ENCODE peak calls at places on chromosomes 3 and 15, in five cellular contexts. C is right cardiac atrium, K is mesenchymal stem cell, V is left lung, H is left ventricle myocardium inferior. P is an unnamed sample. For H3K4me1, the result is how much of the 10 kb centered on the place peaks cover.

GRCh38 chr3:143897558-143898305 is 49.5 kb upstream of the SLC9A9 start:
- DNase-seq in C (no peak), K (peak), V (no peak), H (no peak), P (no peak)

GRCh38 chr3:76410762-76411281 is 625.5 kb upstream of the ZNF717 start:
- DNase-seq in C (no peak), K (no peak), V (no peak), H (no peak), P (no peak)

GRCh38 chr15:66986951-66987350 is 78.5 kb upstream of the SMAD3 start:
- DNase-seq in C (no peak), K (no peak), V (no peak), H (no peak), P (no peak)

GRCh38 chr3:148790370-148790769 is 37.2 kb upstream of the CPB1 start:
- DNase-seq in C (no peak), K (no peak), V (no peak), H (no peak), P (no peak)

GRCh38 chr3:99972380-99973104 is 141.8 kb downstream of the FILIP1L start:
- DNase-seq in C (no peak), K (no peak), V (no peak), H (no peak), P (no peak)

GRCh38 chr15:72285927-72286516 is 13.7 kb upstream of the PARP6 start:
- DNase-seq in C (peak), K (peak), V (peak), H (peak), P (peak)

GRCh38 chr3:110314512-110315114 is 757.0 kb upstream of the NECTIN3 start:
- DNase-seq in C (no peak), K (peak), V (no peak), H (no peak), P (peak)

GRCh38 chr15:78640840-78641733 is at the start of gene CHRNB4:
- DNase-seq in C (no peak), K (peak), V (peak), H (no peak), P (no peak)

GRCh38 chr3:87727783-87728182 is 331.0 kb downstream of the CGGBP1 start:
- DNase-seq in C (no peak), K (no peak), V (no peak), H (no peak), P (no peak)

GRCh38 chr15:31752363-31752762 is 278.0 kb upstream of the CHRNA7 start:
- DNase-seq in C (no peak), K (no peak), V (no peak), H (no peak), P (no peak)

GRCh38 chr15:64743691-64744090 is 31.7 kb downstream of the RBPMS2 start:
- DNase-seq in C (no peak), K (no peak), V (peak), H (no peak), P (no peak)

GRCh38 chr15:64748251-64748650 is 27.1 kb downstream of the RBPMS2 start:
- DNase-seq in C (peak), K (no peak), V (peak), H (no peak), P (no peak)

GRCh38 chr15:64747578-64747977 is 27.8 kb downstream of the RBPMS2 start:
- DNase-seq in C (peak), K (no peak), V (peak), H (no peak), P (no peak)

GRCh38 chr15:64746921-64747320 is 28.5 kb downstream of the RBPMS2 start:
- DNase-seq in C (peak), K (no peak), V (peak), H (no peak), P (no peak)

DNA sequence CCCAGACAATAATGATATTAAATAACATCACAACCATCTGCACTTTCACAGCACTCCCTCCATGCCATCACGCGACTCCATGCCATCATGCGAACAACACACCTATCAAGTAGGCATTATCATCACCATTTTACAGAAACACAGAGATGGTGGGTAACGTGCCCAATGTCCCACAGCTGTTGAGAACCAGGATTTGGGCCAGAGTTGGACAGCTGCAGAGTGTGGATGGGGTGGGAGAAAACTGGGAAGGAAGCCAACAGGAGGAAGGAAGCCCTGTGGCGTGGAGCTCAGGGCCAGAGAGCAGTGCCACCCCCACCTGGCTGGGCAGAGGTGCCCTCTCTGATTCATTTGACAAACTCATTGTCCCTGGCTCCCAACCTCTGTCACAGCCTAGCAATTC is 29.0 kb downstream of the RBPMS2 start:
- DNase-seq in C (no peak), K (no peak), V (peak), H (no peak), P (no peak)
- H3K4me1 ChIP-seq in C (under half), K (under half), V (under half), H (half or more), P (under half)

GRCh38 chr3:66470285-66470684 is 30.5 kb downstream of the LRIG1 start:
- DNase-seq in C (no peak), K (no peak), V (no peak), H (no peak), P (no peak)
- H3K4me1 ChIP-seq in C (under half), K (under half), V (half or more), H (half or more), P (under half)

GRCh38 chr3:13550257-13550693 is 1.4 kb downstream of the FBLN2 start:
- DNase-seq in C (peak), K (no peak), V (no peak), H (no peak), P (no peak)
- H3K4me1 ChIP-seq in C (under half), K (under half), V (under half), H (half or more), P (under half)

GRCh38 chr15:57158589-57158988 is 217.7 kb upstream of the CGNL1 start:
- DNase-seq in C (no peak), K (no peak), V (no peak), H (no peak), P (peak)

GRCh38 chr15:57158997-57159668 is 217.2 kb upstream of the CGNL1 start:
- DNase-seq in C (no peak), K (no peak), V (no peak), H (no peak), P (no peak)

GRCh38 chr15:57159767-57160166 is 216.5 kb upstream of the CGNL1 start:
- DNase-seq in C (no peak), K (no peak), V (no peak), H (no peak), P (no peak)

GRCh38 chr15:57153140-57153539 is 223.2 kb upstream of the CGNL1 start:
- DNase-seq in C (no peak), K (peak), V (no peak), H (no peak), P (peak)

GRCh38 chr15:57156210-57156887 is 220.0 kb upstream of the CGNL1 start:
- DNase-seq in C (peak), K (no peak), V (no peak), H (no peak), P (peak)
- H3K4me1 ChIP-seq in C (under half), K (under half), V (under half), H (half or more), P (half or more)

GRCh38 chr3:194275231-194275671 is 75.9 kb downstream of the CPN2 start:
- DNase-seq in C (no peak), K (peak), V (no peak), H (no peak), P (no peak)

GRCh38 chr3:194272861-194273266 is 78.3 kb downstream of the CPN2 start:
- DNase-seq in C (no peak), K (no peak), V (no peak), H (no peak), P (peak)

GRCh38 chr3:194273396-194274310 is 77.5 kb downstream of the CPN2 start:
- DNase-seq in C (no peak), K (no peak), V (no peak), H (no peak), P (no peak)

GRCh38 chr3:194275721-194276120 is 75.4 kb downstream of the CPN2 start:
- DNase-seq in C (no peak), K (peak), V (no peak), H (no peak), P (no peak)

GRCh38 chr3:194274424-194275085 is 76.6 kb downstream of the CPN2 start:
- DNase-seq in C (no peak), K (peak), V (no peak), H (no peak), P (no peak)
- H3K4me1 ChIP-seq in C (under half), K (under half), V (under half), H (half or more), P (under half)

GRCh38 chr3:71389191-71389590 is 194.3 kb downstream of the FOXP1 start:
- DNase-seq in C (no peak), K (no peak), V (no peak), H (no peak), P (no peak)
- H3K4me1 ChIP-seq in C (under half), K (under half), V (half or more), H (under half), P (under half)

DNA sequence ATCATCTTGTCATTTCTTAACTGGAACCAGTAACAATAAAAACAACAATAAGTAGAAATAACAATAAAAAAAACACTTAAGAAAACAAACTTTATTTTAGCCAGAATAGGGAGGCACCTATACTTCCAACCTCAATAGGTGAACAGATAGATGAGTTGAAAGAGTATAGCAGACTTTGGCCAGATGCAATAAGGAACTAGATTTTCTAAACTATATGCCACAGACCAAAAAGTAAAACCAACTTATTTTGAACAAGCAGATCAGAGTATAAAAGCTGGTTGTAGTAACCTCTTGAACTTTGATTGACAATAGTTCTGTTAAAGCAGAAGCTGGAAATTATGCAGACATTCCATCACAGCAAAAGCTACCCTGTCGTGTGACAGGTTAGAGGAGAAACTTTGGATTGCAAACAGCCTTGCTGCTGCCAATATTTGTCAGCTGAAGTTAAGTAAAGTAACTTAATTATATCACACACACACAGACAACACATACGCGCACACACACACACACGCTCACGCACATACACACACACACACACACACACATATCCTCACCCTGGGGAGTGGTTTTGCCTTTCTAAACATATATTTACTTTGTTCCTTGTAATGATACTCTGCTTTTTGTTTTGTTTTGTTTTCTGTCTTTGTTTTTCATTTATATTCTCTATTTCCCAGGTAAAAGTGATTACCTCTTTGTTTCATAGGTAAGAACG is 903.6 kb downstream of the VGLL3 start:
- DNase-seq in C (no peak), K (no peak), V (no peak), H (no peak), P (no peak)
- H3K4me1 ChIP-seq in C (under half), K (under half), V (under half), H (under half), P (under half)